ENCODE peak calls at places on chromosomes 5 and 9, in four cellular contexts. I is fibroblast of mammary gland, C is sigmoid colon, F is BE2C. V is an unnamed sample.
A peak's percentile ranks its signal among the peaks of the same experiment; 100 is the strongest.

GRCh38 chr5:6525910-6526309 is 77.3 kb downstream of the UBE2QL1 start:
- DNase-seq in I (peak; percentile 32), C (no peak), F (peak; percentile 70), V (peak; percentile 14)

GRCh38 chr5:135271533-135272310 is 127.3 kb downstream of the MACROH2A1 start:
- DNase-seq in I (peak; percentile 21), F (no peak), C (no peak), V (no peak)

GRCh38 chr9:98007251-98007928 is 24.2 kb downstream of the ANP32B start:
- DNase-seq in C (no peak), F (no peak), I (peak; percentile 41), V (peak; percentile 22)

GRCh38 chr9:95037789-95038521 is 279.6 kb downstream of the FANCC start:
- DNase-seq in I (no peak), C (no peak), F (no peak), V (no peak)

GRCh38 chr9:104256031-104256709 is 162.1 kb downstream of the SMC2 start:
- DNase-seq in C (no peak), F (no peak), I (peak; percentile 48), V (peak; percentile 4)

GRCh38 chr9:129757045-129757444 is 4.2 kb upstream of the PTGES start:
- DNase-seq in C (no peak), I (no peak), F (no peak), V (no peak)

GRCh38 chr9:33988219-33988890 is 60.3 kb downstream of the UBAP2 start:
- DNase-seq in F (no peak), I (peak; percentile 6), C (no peak), V (no peak)

GRCh38 chr5:27034531-27034930 is 3.9 kb downstream of the CDH9 start:
- DNase-seq in F (no peak), I (no peak), C (no peak), V (no peak)

GRCh38 chr9:112792670-112793069 is 42.1 kb downstream of the SNX30 start:
- DNase-seq in C (no peak), F (no peak), I (no peak), V (no peak)

GRCh38 chr9:87853289-87853688 is 29.4 kb upstream of the SPATA31E1 start:
- DNase-seq in F (no peak), I (no peak), C (no peak), V (no peak)

GRCh38 chr9:117315236-117315635 is 99.6 kb downstream of the ASTN2 start:
- DNase-seq in F (no peak), I (no peak), C (no peak), V (no peak)

GRCh38 chr9:112945620-112946208 is 55.0 kb upstream of the SLC46A2 start:
- DNase-seq in I (no peak), F (peak; percentile 20), C (no peak), V (no peak)

GRCh38 chr9:113705938-113706519 is 170.1 kb upstream of the ZNF618 start:
- DNase-seq in C (no peak), F (no peak), I (no peak), V (no peak)

GRCh38 chr5:60102961-60103683 is 209.6 kb upstream of the PDE4D start:
- DNase-seq in C (no peak), F (no peak), I (peak; percentile 36), V (peak; percentile 79)

GRCh38 chr9:114416290-114416689 is 28.5 kb upstream of the AKNA start:
- DNase-seq in C (no peak), I (no peak), F (no peak), V (peak; percentile 18)

GRCh38 chr9:131467214-131467935 is 35.3 kb upstream of the POMT1 start:
- DNase-seq in F (no peak), I (no peak), C (peak; percentile 66), V (no peak)

GRCh38 chr9:15308511-15308910 is 1.5 kb upstream of the TTC39B start:
- DNase-seq in I (peak; percentile 71), C (no peak), F (no peak), V (peak; percentile 82)

GRCh38 chr9:37466037-37466709 is 923 bp upstream of the ZBTB5 start:
- DNase-seq in C (peak; percentile 94), I (no peak), F (peak; percentile 87), V (peak; percentile 93)

GRCh38 chr5:57664700-57665099 is 182.1 kb upstream of the ACTBL2 start:
- DNase-seq in I (no peak), C (no peak), F (no peak), V (no peak)

GRCh38 chr9:131271506-131271931 is 4.8 kb downstream of the FAM78A start:
- DNase-seq in C (no peak), F (no peak), I (no peak), V (no peak)

GRCh38 chr5:123035950-123036390 is 555 bp downstream of the PPIC start:
- DNase-seq in C (peak; percentile 83), I (peak; percentile 28), F (peak; percentile 25), V (peak; percentile 39)

GRCh38 chr5:172748341-172748843 is 22.6 kb downstream of the DUSP1 start:
- DNase-seq in C (peak; percentile 93), F (no peak), I (no peak), V (peak; percentile 94)

DNA sequence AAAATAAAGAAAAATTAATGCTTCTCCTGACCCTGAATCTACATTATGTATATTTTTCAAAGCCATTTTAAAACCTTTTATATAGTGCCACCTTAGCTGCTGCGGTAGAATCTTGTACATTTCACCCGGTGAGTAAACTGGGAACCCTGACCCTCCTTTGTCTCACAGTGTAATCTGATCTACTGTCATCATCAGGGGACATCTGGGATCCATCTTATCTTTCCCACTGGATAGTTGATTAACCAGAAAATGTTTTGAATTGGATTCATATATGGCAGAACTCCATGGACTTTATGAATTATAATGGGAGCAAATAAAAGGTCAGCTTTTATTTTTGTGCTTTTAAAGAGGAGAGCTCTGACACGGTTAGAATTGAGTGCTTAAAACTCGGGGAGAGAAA is 95.0 kb downstream of the ADAMTSL1 start:
- DNase-seq in F (no peak), C (no peak), I (peak; percentile 75), V (peak; percentile 20)
- H3K4me3 ChIP-seq in F (no peak overlapping the region), C (no peak overlapping the region), I (no peak overlapping the region), V (no peak overlapping the region)

DNA sequence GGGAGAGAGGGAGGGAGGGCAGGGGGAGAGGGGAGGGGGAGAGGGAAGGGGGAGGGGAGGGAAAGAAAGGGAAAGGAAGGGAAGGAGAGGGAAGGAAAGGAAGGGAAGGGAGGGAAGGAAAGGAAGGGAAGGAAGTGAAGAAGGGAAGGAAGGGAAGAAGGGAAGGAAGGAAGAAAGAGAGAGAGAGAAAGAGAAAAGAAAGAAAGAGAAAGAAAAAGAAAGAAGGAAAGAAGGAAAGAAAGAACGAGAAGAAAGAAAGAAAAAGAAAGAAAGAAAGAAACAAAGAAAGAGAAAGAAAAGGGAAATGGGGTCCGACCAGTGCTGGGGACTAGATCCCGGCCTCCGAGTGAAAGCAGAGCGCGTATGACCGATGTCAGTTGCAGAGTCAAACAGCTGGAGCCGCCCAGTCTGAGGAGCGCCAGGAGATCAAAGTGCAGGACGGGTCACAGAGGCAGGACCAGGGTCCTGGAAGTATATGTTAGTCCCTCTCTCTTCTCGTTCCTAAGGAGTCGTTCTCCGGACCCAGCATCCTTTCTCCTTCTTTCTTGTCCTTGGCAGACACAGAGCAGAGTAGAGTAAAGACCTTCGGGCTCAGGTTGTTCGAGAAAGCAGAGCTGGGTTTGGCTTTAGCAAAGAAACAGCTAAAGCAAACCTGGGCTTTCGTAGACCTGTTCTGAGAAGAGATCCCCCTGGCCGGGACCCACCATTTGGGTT is 305.4 kb upstream of the MSX2 start:
- DNase-seq in F (peak; percentile 36), I (no peak), C (no peak), V (no peak)
- H3K4me3 ChIP-seq in F (peak overlapping the region; percentile 58), I (no peak overlapping the region), C (no peak overlapping the region), V (peak overlapping the region; percentile 30)

DNA sequence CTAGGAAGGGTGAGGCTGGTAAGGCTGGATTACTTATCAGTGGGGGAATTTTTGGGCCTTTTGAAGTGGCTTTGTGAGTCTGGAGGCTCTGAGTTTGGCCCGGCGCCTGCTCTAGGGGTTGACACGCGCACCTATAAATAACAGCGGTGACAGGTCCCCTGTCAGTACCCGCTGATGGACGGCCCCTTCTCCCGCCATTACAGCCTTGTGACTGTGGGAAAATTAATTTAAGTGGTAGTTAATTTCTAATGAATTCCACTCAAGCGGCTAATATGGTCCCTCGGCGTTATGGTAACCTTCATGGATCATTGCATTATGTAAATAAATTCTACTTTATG is 16.5 kb downstream of the MRPL36 start:
- DNase-seq in F (no peak), I (no peak), C (peak; percentile 40), V (no peak)
- H3K4me3 ChIP-seq in F (no peak overlapping the region), I (no peak overlapping the region), C (no peak overlapping the region), V (no peak overlapping the region)

GRCh38 chr5:72243706-72244105 is 76.3 kb downstream of the MRPS27 start:
- DNase-seq in I (no peak), C (no peak), F (no peak), V (no peak)
- H3K4me3 ChIP-seq in I (no peak overlapping the region), C (no peak overlapping the region), F (no peak overlapping the region), V (no peak overlapping the region)

DNA sequence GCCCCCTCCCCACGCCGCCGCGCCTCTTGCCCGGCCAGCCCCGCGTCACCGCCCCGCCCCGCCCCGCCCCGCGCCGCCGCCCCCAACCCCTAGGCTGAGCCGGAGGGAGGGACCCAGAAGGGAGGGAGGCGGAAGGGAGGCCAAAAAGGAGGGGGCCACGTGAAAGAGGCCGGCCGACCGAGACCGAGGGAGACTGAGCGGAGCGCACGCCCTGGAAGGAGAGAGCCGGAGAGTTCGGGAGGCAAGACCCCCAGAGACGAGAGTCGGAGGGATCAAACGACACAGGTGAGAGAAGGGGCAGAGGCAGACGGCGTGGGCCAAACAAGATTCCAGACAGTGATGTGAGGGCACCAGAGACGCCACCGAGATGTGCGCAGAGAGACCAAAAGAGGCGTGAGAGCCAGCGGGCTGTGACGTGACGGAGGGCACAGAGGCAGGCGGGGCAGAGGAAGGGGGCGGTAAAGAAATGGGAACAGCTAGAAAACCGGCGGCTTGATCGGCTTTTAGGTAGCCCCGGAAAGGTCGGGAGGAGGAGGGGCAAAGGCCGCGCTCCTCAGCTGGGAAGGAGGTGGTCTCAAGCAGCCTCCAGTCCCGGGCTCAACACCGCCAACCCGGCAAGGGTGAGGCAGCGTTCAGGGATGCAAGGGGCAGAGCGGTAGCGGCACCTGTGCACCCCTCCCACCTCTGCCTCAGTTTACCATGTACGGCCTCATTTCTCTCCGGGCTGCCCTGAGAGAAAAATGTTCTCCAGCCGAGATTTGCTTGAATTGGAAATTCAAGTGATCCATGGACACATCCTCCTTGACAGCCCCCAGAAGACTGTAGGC is 414 bp upstream of the BARX1 start:
- DNase-seq in I (no peak), C (no peak), F (no peak), V (no peak)
- H3K4me3 ChIP-seq in I (no peak overlapping the region), C (no peak overlapping the region), F (no peak overlapping the region), V (no peak overlapping the region)

GRCh38 chr9:109107402-109108240 is 12.1 kb downstream of the TMEM245 start:
- DNase-seq in I (peak; percentile 78), F (no peak), C (no peak), V (peak; percentile 80)

GRCh38 chr9:109108318-109108717 is 11.4 kb downstream of the TMEM245 start:
- DNase-seq in I (peak; percentile 64), F (no peak), C (no peak), V (peak; percentile 76)

GRCh38 chr9:109113239-109113638 is 6.5 kb downstream of the TMEM245 start:
- DNase-seq in I (no peak), C (no peak), F (no peak), V (no peak)

GRCh38 chr9:109110326-109111014 is 9.3 kb downstream of the TMEM245 start:
- DNase-seq in F (no peak), I (peak; percentile 89), C (no peak), V (peak; percentile 76)

GRCh38 chr9:109109962-109110325 is 9.8 kb downstream of the TMEM245 start:
- DNase-seq in F (no peak), C (no peak), I (no peak), V (peak; percentile 66)
- H3K4me3 ChIP-seq in F (no peak overlapping the region), C (no peak overlapping the region), I (no peak overlapping the region), V (no peak overlapping the region)

GRCh38 chr9:136670571-136671253 is 8.0 kb downstream of the EGFL7 start:
- DNase-seq in I (no peak), C (no peak), F (peak; percentile 63), V (no peak)
- H3K4me3 ChIP-seq in I (no peak overlapping the region), C (no peak overlapping the region), F (no peak overlapping the region), V (no peak overlapping the region)